ENCODE peak calls at places on chromosomes 4 and X, in five cellular contexts. F is BJ, G is cardiac fibroblast, Y is psoas muscle, L is kidney. Q is an unnamed sample.

GRCh38 chrX:1417921-1418875 is 26.3 kb upstream of the SLC25A6 start:
- DNase-seq in F (no peak), G (no peak), Y (no peak), L (peak), Q (no peak)

GRCh38 chr4:38154681-38155588 is 194.7 kb downstream of the PTTG2 start:
- DNase-seq in F (no peak), G (no peak), Y (peak), L (peak), Q (no peak)

GRCh38 chr4:139890810-139891209 is 225.2 kb downstream of the MGST2 start:
- DNase-seq in F (no peak), G (peak), Y (no peak), L (no peak), Q (no peak)

GRCh38 chrX:19535481-19535880 is 20.2 kb upstream of the MAP3K15 start:
- DNase-seq in F (no peak), G (peak), Y (no peak), L (no peak), Q (no peak)

GRCh38 chr4:71268156-71268555 is 70.7 kb upstream of the SLC4A4 start:
- DNase-seq in F (no peak), G (no peak), Y (no peak), L (no peak), Q (no peak)

GRCh38 chr4:44368413-44369167 is 80.0 kb downstream of the KCTD8 start:
- DNase-seq in F (no peak), G (no peak), Y (no peak), L (no peak), Q (no peak)

GRCh38 chr4:78720994-78721677 is 55.0 kb upstream of the BMP2K start:
- DNase-seq in F (no peak), G (no peak), Y (no peak), L (no peak), Q (no peak)

GRCh38 chr4:120066182-120066524 is 495 bp downstream of the MAD2L1 start:
- DNase-seq in F (no peak), G (no peak), Y (no peak), L (no peak), Q (no peak)

GRCh38 chr4:7906171-7906581 is 33.5 kb downstream of the AFAP1 start:
- DNase-seq in F (no peak), G (peak), Y (no peak), L (no peak), Q (no peak)

GRCh38 chr4:88940506-88940905 is 116.5 kb downstream of the FAM13A start:
- DNase-seq in F (no peak), G (no peak), Y (no peak), L (no peak), Q (no peak)

GRCh38 chr4:140800686-140801085 is 44.5 kb upstream of the TBC1D9 start:
- DNase-seq in F (no peak), G (no peak), Y (no peak), L (no peak), Q (no peak)

GRCh38 chr4:88390128-88390527 is 11.5 kb downstream of the HERC6 start:
- DNase-seq in F (no peak), G (no peak), Y (no peak), L (no peak), Q (no peak)

GRCh38 chrX:80576267-80576666 is 156.0 kb downstream of the TENT5D start:
- DNase-seq in F (no peak), G (no peak), Y (no peak), L (no peak), Q (no peak)

GRCh38 chr4:107037188-107037587 is 1.1 kb upstream of the DKK2 start:
- DNase-seq in F (no peak), G (peak), Y (peak), L (peak), Q (no peak)

GRCh38 chr4:147136308-147136707 is 190.6 kb upstream of the TTC29 start:
- DNase-seq in F (no peak), G (peak), Y (no peak), L (peak), Q (no peak)

GRCh38 chr4:168656055-168656660 is 159.3 kb downstream of the PALLD start:
- DNase-seq in F (peak), G (peak), Y (no peak), L (no peak), Q (peak)

GRCh38 chrX:110317079-110317819 is 636 bp downstream of the AMMECR1 start:
- DNase-seq in F (no peak), G (no peak), Y (peak), L (no peak), Q (no peak)

GRCh38 chrX:16222123-16222522 is 54.8 kb downstream of the MAGEB17 start:
- DNase-seq in F (peak), G (peak), Y (no peak), L (no peak), Q (no peak)

GRCh38 chr4:159210975-159211374 is 108.1 kb downstream of the RAPGEF2 start:
- DNase-seq in F (no peak), G (no peak), Y (no peak), L (no peak), Q (no peak)

GRCh38 chrX:139881130-139881529 is 51.7 kb downstream of the ATP11C start:
- DNase-seq in F (no peak), G (peak), Y (no peak), L (no peak), Q (no peak)

GRCh38 chrX:150574824-150575409 is 6.5 kb downstream of the MTM1 start:
- DNase-seq in F (no peak), G (no peak), Y (no peak), L (no peak), Q (no peak)

GRCh38 chr4:169906104-169906503 is 120.1 kb downstream of the MFAP3L start:
- DNase-seq in F (no peak), G (no peak), Y (no peak), L (no peak), Q (peak)

GRCh38 chrX:12610079-12610478 is 181.1 kb upstream of the PRPS2 start:
- DNase-seq in F (peak), G (peak), Y (no peak), L (no peak), Q (no peak)

DNA sequence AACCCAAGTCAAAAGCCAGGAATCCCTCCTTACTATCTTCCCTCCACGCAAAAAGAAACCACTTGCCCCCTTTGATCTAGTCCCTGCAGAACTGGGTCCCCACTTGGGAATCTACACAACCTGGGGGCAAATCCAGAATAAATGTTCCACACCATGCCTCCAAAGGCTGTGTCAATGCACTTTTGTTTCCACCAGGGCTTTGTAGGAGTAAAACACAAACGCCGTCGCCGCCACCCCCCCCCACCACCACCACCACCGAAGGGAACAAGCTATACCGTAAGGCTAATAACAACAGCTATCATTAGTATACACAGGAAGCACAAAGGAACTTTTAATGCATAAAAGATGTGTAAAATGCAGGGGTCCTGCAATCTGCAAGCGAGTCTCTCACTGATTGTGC is 13.3 kb downstream of the BCOR start:
- DNase-seq in F (no peak), G (no peak), Y (no peak), L (peak), Q (no peak)
- H3K4me3 ChIP-seq in F (no peak), G (no peak), Y (peak), L (no peak), Q (no peak)

GRCh38 chr4:519203-519651 is 20.2 kb downstream of the PIGG start:
- DNase-seq in F (no peak), G (no peak), Y (no peak), L (peak), Q (no peak)
- H3K4me3 ChIP-seq in F (no peak), G (no peak), Y (no peak), L (no peak), Q (no peak)

GRCh38 chr4:6308890-6309643 is 39.4 kb downstream of the WFS1 start:
- DNase-seq in F (no peak), G (peak), Y (no peak), L (no peak), Q (no peak)
- H3K4me3 ChIP-seq in F (no peak), G (no peak), Y (peak), L (no peak), Q (peak)

GRCh38 chr4:99091174-99091573 is 2.6 kb upstream of the ADH5 start:
- DNase-seq in F (no peak), G (no peak), Y (no peak), L (no peak), Q (no peak)
- H3K4me3 ChIP-seq in F (peak), G (no peak), Y (no peak), L (no peak), Q (no peak)

GRCh38 chrX:2497961-2498780 is 2.6 kb downstream of the DHRSX start:
- DNase-seq in F (no peak), G (peak), Y (no peak), L (no peak), Q (peak)
- H3K4me3 ChIP-seq in F (peak), G (peak), Y (peak), L (peak), Q (peak)

DNA sequence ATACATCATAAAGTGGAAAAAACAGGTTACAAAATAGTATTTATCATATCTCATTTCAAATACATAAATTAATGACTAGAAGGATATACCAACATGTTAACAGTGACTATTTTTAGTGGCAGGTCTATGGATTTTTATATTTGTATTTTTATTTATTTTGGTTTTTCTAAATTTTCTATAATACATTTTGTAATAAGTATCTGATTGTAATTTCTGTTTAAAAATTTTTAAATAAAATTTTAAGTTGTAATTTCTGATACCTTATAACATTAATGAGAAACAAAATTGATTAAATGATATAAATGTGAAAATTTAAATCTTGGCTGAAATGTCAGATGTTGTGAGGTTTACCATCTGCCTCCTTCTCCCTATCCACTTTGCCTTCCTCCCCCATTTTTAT is 2.5 kb downstream of the NONO start:
- DNase-seq in F (no peak), G (no peak), Y (no peak), L (no peak), Q (no peak)
- H3K4me3 ChIP-seq in F (peak), G (no peak), Y (peak), L (no peak), Q (peak)

GRCh38 chrX:46574941-46575381 is 1.4 kb downstream of the CHST7 start:
- DNase-seq in F (no peak), G (peak), Y (no peak), L (no peak), Q (no peak)

GRCh38 chrX:46576458-46576857 is 2.9 kb downstream of the CHST7 start:
- DNase-seq in F (no peak), G (peak), Y (no peak), L (no peak), Q (no peak)

GRCh38 chrX:46575586-46575985 is 2.0 kb downstream of the CHST7 start:
- DNase-seq in F (no peak), G (no peak), Y (no peak), L (no peak), Q (no peak)

GRCh38 chrX:46577116-46578005 is 3.8 kb downstream of the CHST7 start:
- DNase-seq in F (no peak), G (peak), Y (no peak), L (no peak), Q (no peak)

DNA sequence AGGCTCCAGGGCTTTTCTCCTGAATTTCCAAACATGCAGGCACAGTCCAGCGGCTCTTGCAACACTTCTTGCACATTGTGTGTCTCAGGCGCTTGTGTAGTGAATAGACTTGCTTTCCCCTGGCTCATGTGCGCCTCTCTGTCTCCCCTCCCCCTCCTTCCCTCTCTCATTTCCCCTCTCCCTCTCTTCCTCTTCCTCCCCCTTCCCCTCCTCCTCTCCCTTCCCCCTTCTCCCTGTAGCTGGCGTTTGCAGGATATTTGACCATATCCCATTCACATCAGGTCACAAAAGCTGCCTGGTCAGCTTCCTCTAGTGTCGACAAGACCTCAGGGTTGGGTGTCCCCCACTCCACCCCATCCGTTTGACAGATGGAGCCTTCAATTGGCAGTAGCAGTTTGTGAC is 2.4 kb downstream of the CHST7 start:
- DNase-seq in F (no peak), G (peak), Y (peak), L (no peak), Q (no peak)
- H3K4me3 ChIP-seq in F (peak), G (peak), Y (peak), L (peak), Q (peak)

GRCh38 chrX:7223271-7223670 is 75.3 kb upstream of the PUDP start:
- DNase-seq in F (no peak), G (no peak), Y (no peak), L (no peak), Q (no peak)
- H3K4me3 ChIP-seq in F (no peak), G (no peak), Y (no peak), L (no peak), Q (no peak)

Q was measured in epithelial cell of proximal tubule.